ENCODE peak calls at places on chromosomes 2 and 18, in eight cellular contexts. I, Z, V, C, Q, U, T and O are unnamed samples.

GRCh38 chr2:164145093-164145987 is 409.5 kb upstream of the FIGN start:
- DNase-seq in I (no peak), Z (no peak), V (no peak), C (peak; percentile 66), Q (no peak), U (no peak), T (no peak), O (no peak)

GRCh38 chr2:71693286-71694270 is 240.2 kb downstream of the DYSF start:
- DNase-seq in I (no peak), Z (peak; percentile 20), V (no peak), C (no peak), Q (no peak), U (peak; percentile 15), T (no peak), O (no peak)

GRCh38 chr2:196801986-196802385 is 2.5 kb upstream of the GTF3C3 start:
- DNase-seq in I (no peak), Z (no peak), V (peak; percentile 28), C (no peak), Q (no peak), U (no peak), T (no peak), O (no peak)

GRCh38 chr18:33034941-33035340 is 262.1 kb upstream of the KLHL14 start:
- DNase-seq in I (no peak), Z (no peak), V (peak; percentile 1), C (peak; percentile 92), Q (no peak), U (no peak), T (no peak), O (no peak)

GRCh38 chr2:241933175-241933911 is 63.8 kb downstream of the RTP5 start:
- DNase-seq in I (no peak), Z (no peak), V (peak; percentile 6), C (peak; percentile 38), Q (no peak), U (peak; percentile 66), T (no peak), O (no peak)

GRCh38 chr2:220676695-220677094 is 895.4 kb downstream of the EPHA4 start:
- DNase-seq in I (peak; percentile 56), Z (no peak), V (no peak), C (no peak), Q (no peak), U (no peak), T (no peak), O (no peak)

GRCh38 chr2:212994976-212995375 is 156.4 kb downstream of the IKZF2 start:
- DNase-seq in I (no peak), Z (no peak), V (peak; percentile 46), C (peak; percentile 22), Q (no peak), U (no peak), T (no peak), O (no peak)

GRCh38 chr2:13046557-13047165 is 329.9 kb downstream of the TRIB2 start:
- DNase-seq in I (no peak), Z (no peak), V (peak; percentile 56), C (peak; percentile 56), Q (no peak), U (no peak), T (no peak), O (no peak)

GRCh38 chr18:31407649-31408048 is 31.1 kb downstream of the DSG4 start:
- DNase-seq in I (no peak), Z (no peak), V (no peak), C (no peak), Q (no peak), U (no peak), T (no peak), O (no peak)

GRCh38 chr2:240183370-240184197 is 43.1 kb upstream of the OTOS start:
- DNase-seq in I (no peak), Z (no peak), V (no peak), C (no peak), Q (no peak), U (no peak), T (no peak), O (no peak)

GRCh38 chr2:126723281-126723815 is 67.4 kb downstream of the GYPC start:
- DNase-seq in I (no peak), Z (no peak), V (no peak), C (no peak), Q (no peak), U (no peak), T (no peak), O (no peak)

GRCh38 chr2:64463784-64464183 is 9.8 kb downstream of the LGALSL start:
- DNase-seq in I (no peak), Z (no peak), V (peak; percentile 68), C (peak; percentile 83), Q (no peak), U (no peak), T (no peak), O (no peak)

GRCh38 chr2:233081731-233082221 is 21.6 kb downstream of the INPP5D start:
- DNase-seq in I (no peak), Z (no peak), V (no peak), C (no peak), Q (no peak), U (no peak), T (no peak), O (no peak)

GRCh38 chr2:233079953-233080835 is 20.1 kb downstream of the INPP5D start:
- DNase-seq in I (no peak), Z (no peak), V (no peak), C (no peak), Q (no peak), U (no peak), T (no peak), O (no peak)

GRCh38 chr2:233081232-233081730 is 21.1 kb downstream of the INPP5D start:
- DNase-seq in I (no peak), Z (no peak), V (no peak), C (no peak), Q (no peak), U (no peak), T (peak; percentile 81), O (no peak)

GRCh38 chr2:233080836-233081229 is 20.7 kb downstream of the INPP5D start:
- DNase-seq in I (no peak), Z (no peak), V (no peak), C (no peak), Q (no peak), U (no peak), T (no peak), O (no peak)

GRCh38 chr2:233079473-233079877 is 19.3 kb downstream of the INPP5D start:
- DNase-seq in I (no peak), Z (no peak), V (no peak), C (no peak), Q (no peak), U (no peak), T (no peak), O (no peak)
- H3K4me1 ChIP-seq in I (peaks cover 4% of the 10 kb centered on the region), Z (peaks cover 4% of the 10 kb centered on the region), V (no peaks in the 10 kb centered on the region), C (no peaks in the 10 kb centered on the region), Q (peaks cover 14% of the 10 kb centered on the region), U (no peaks in the 10 kb centered on the region), T (peaks cover 57% of the 10 kb centered on the region), O (peaks cover 3% of the 10 kb centered on the region)

GRCh38 chr2:105926960-105927678 is 182.4 kb downstream of the NCK2 start:
- DNase-seq in I (no peak), Z (no peak), V (peak; percentile 40), C (no peak), Q (peak; percentile 62), U (no peak), T (peak; percentile 63), O (no peak)
- H3K27ac ChIP-seq in I (no peak overlapping the region), Z (peak overlapping the region; percentile 56), V (no peak overlapping the region), C (no peak overlapping the region), Q (no peak overlapping the region), U (no peak overlapping the region), T (no peak overlapping the region), O (no peak overlapping the region)

GRCh38 chr2:120346034-120346666 is at the start of gene INHBB:
- DNase-seq in I (peak; percentile 56), Z (no peak), V (peak; percentile 32), C (no peak), Q (no peak), U (peak; percentile 45), T (no peak), O (no peak)

GRCh38 chr2:120344991-120345975 is 653 bp upstream of the INHBB start:
- DNase-seq in I (peak; percentile 40), Z (no peak), V (peak; percentile 22), C (no peak), Q (no peak), U (peak; percentile 47), T (no peak), O (peak; percentile 38)

GRCh38 chr2:120343100-120343432 is 2.9 kb upstream of the INHBB start:
- DNase-seq in I (no peak), Z (no peak), V (no peak), C (no peak), Q (no peak), U (no peak), T (no peak), O (no peak)

GRCh38 chr2:120343433-120344105 is 2.4 kb upstream of the INHBB start:
- DNase-seq in I (peak; percentile 92), Z (peak; percentile 94), V (peak; percentile 92), C (peak; percentile 75), Q (peak; percentile 83), U (peak; percentile 84), T (no peak), O (peak; percentile 82)

GRCh38 chr2:120344214-120344990 is 1.5 kb upstream of the INHBB start:
- DNase-seq in I (peak; percentile 53), Z (no peak), V (peak; percentile 89), C (no peak), Q (no peak), U (peak; percentile 44), T (no peak), O (no peak)
- H3K4me3 ChIP-seq in I (peak overlapping the region; percentile 27), Z (peak overlapping the region; percentile 61), V (peak overlapping the region; percentile 66), C (no peak overlapping the region), Q (peak overlapping the region; percentile 73), U (peak overlapping the region; percentile 49), T (no peak overlapping the region), O (peak overlapping the region; percentile 34)

GRCh38 chr2:144507441-144508161 is 12.3 kb downstream of the ZEB2 start:
- DNase-seq in I (no peak), Z (no peak), V (no peak), C (peak; percentile 46), Q (no peak), U (no peak), T (no peak), O (no peak)

GRCh38 chr2:144510206-144510991 is 9.5 kb downstream of the ZEB2 start:
- DNase-seq in I (peak; percentile 58), Z (no peak), V (no peak), C (peak; percentile 72), Q (peak; percentile 40), U (no peak), T (no peak), O (peak; percentile 94)

GRCh38 chr2:144508162-144508765 is 11.7 kb downstream of the ZEB2 start:
- DNase-seq in I (no peak), Z (no peak), V (no peak), C (peak; percentile 50), Q (no peak), U (no peak), T (no peak), O (no peak)

GRCh38 chr2:144509548-144510205 is 10.2 kb downstream of the ZEB2 start:
- DNase-seq in I (no peak), Z (no peak), V (no peak), C (peak; percentile 61), Q (no peak), U (no peak), T (no peak), O (peak; percentile 57)

DNA sequence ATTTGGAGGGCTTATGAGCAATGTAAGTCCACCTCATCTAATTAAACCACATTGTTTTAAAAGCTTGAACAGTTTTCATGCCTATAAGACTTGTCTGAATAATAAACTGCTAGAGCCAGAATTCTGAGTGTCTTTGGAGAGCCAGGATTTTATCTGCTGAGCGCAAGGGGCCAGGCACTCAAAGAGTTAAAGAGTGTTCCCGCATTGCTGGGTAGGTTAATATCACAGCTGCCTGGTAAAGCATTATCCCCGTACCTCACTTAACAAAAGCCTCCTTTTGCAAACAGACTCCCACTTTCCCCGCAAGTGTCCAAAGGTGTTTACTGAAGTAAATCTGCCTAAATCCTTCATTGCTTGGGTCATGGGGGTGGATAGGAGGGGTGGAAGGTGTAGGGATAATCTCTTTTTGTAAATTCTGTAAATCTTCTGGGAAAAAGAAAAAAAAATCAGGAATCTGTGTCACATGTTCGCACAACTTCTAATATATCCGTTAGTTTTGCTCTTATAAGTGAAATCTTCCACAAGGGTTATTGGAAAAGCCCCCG is 10.8 kb downstream of the ZEB2 start:
- DNase-seq in I (no peak), Z (no peak), V (no peak), C (peak; percentile 60), Q (no peak), U (no peak), T (no peak), O (no peak)
- H3K4me1 ChIP-seq in I (peaks cover 97% of the 10 kb centered on the region), Z (peaks cover 4% of the 10 kb centered on the region), V (peaks cover 8% of the 10 kb centered on the region), C (peaks cover 22% of the 10 kb centered on the region), Q (peaks cover 31% of the 10 kb centered on the region), U (peaks cover 24% of the 10 kb centered on the region), T (peaks cover 3% of the 10 kb centered on the region), O (peaks cover 76% of the 10 kb centered on the region)